ENCODE peak calls at places on chromosome 3, in five cellular contexts. X, U, D, L and P are unnamed samples.

GRCh38 chr3:61114316-61114953 is 136.8 kb downstream of the FHIT start:
- ATAC-seq in L (peak; percentile 78), X (peak; percentile 52), D (no peak), U (no peak), P (no peak)

GRCh38 chr3:137761563-137762503 is 2.3 kb upstream of the SOX14 start:
- ATAC-seq in X (no peak), D (no peak), U (no peak), L (no peak), P (no peak)

GRCh38 chr3:20637729-20638128 is 451.7 kb upstream of the SGO1 start:
- ATAC-seq in L (peak; percentile 34), D (no peak), U (no peak), X (no peak), P (no peak)

GRCh38 chr3:58188921-58189451 is 21.8 kb downstream of the DNASE1L3 start:
- ATAC-seq in D (no peak), U (no peak), X (peak; percentile 44), L (no peak), P (no peak)

GRCh38 chr3:180633722-180634121 is 31.8 kb downstream of the TTC14 start:
- ATAC-seq in L (no peak), D (peak; percentile 59), X (no peak), U (no peak), P (no peak)

GRCh38 chr3:98651766-98652077 is 58.3 kb upstream of the CPOX start:
- ATAC-seq in L (no peak), U (no peak), X (no peak), D (no peak), P (no peak)

GRCh38 chr3:125591116-125591755 is 4.1 kb downstream of the OSBPL11 start:
- ATAC-seq in X (no peak), U (no peak), L (no peak), D (no peak), P (no peak)

GRCh38 chr3:69178838-69179739 is 56.7 kb upstream of the LMOD3 start:
- ATAC-seq in D (peak; percentile 26), U (peak; percentile 20), L (peak; percentile 49), X (peak; percentile 48), P (no peak)

GRCh38 chr3:182364723-182365650 is 428.3 kb upstream of the ATP11B start:
- ATAC-seq in U (no peak), X (no peak), L (no peak), D (peak; percentile 83), P (peak; percentile 65)

GRCh38 chr3:179942560-179943075 is 94.1 kb downstream of the PEX5L start:
- ATAC-seq in X (no peak), L (peak; percentile 14), D (no peak), U (peak; percentile 29), P (no peak)

GRCh38 chr3:170707899-170708298 is 122.0 kb upstream of the SLC7A14 start:
- ATAC-seq in D (no peak), X (no peak), L (no peak), U (no peak), P (no peak)

GRCh38 chr3:185423178-185423577 is 60.2 kb downstream of the MAP3K13 start:
- ATAC-seq in L (peak; percentile 71), D (peak; percentile 87), U (no peak), X (peak; percentile 51), P (no peak)

GRCh38 chr3:46994801-46995731 is 15.6 kb downstream of the NBEAL2 start:
- ATAC-seq in U (no peak), L (no peak), X (no peak), D (no peak), P (no peak)

GRCh38 chr3:72505539-72506430 is 342.5 kb downstream of the SHQ1 start:
- ATAC-seq in X (no peak), D (no peak), U (no peak), L (no peak), P (no peak)

GRCh38 chr3:175743733-175744400 is 884.7 kb downstream of the NAALADL2 start:
- ATAC-seq in L (no peak), D (peak; percentile 75), U (no peak), X (no peak), P (no peak)

GRCh38 chr3:121601212-121601812 is 8.1 kb downstream of the FBXO40 start:
- ATAC-seq in L (no peak), U (no peak), X (no peak), D (no peak), P (no peak)

GRCh38 chr3:44918087-44918486 is 43.7 kb downstream of the TGM4 start:
- ATAC-seq in D (no peak), U (no peak), L (no peak), X (no peak), P (no peak)

GRCh38 chr3:43155464-43156121 is 49.7 kb upstream of the POMGNT2 start:
- ATAC-seq in U (peak; percentile 83), X (peak; percentile 74), L (peak; percentile 89), D (peak; percentile 98), P (peak; percentile 66)

GRCh38 chr3:52385157-52385556 is 59.7 kb downstream of the SEMA3G start:
- ATAC-seq in L (no peak), U (no peak), D (peak; percentile 97), X (no peak), P (no peak)

GRCh38 chr3:149473991-149474819 is at the start of gene TM4SF4:
- ATAC-seq in U (no peak), X (no peak), D (no peak), L (no peak), P (no peak)

GRCh38 chr3:108755686-108756085 is 1.5 kb downstream of the RETNLB start:
- ATAC-seq in U (peak; percentile 21), D (no peak), X (no peak), L (no peak), P (no peak)

GRCh38 chr3:13021141-13021933 is 51.9 kb downstream of the IQSEC1 start:
- ATAC-seq in X (no peak), U (no peak), L (no peak), D (no peak), P (no peak)

GRCh38 chr3:146503459-146504202 is 34.3 kb upstream of the PLSCR2 start:
- ATAC-seq in X (peak; percentile 46), D (peak; percentile 83), U (peak; percentile 62), L (peak; percentile 78), P (no peak)

GRCh38 chr3:37968784-37969600 is 21.6 kb upstream of the VILL start:
- ATAC-seq in D (no peak), U (no peak), X (no peak), L (no peak), P (no peak)

GRCh38 chr3:172103724-172104123 is 64.3 kb downstream of the FNDC3B start:
- ATAC-seq in L (peak; percentile 75), U (peak; percentile 66), D (no peak), X (peak; percentile 79), P (no peak)

GRCh38 chr3:127264794-127265514 is 22.9 kb downstream of the PRR20G start:
- ATAC-seq in U (no peak), L (no peak), X (no peak), D (no peak), P (no peak)

GRCh38 chr3:187212705-187213104 is 15.4 kb downstream of the RTP1 start:
- ATAC-seq in D (no peak), U (peak; percentile 67), L (peak; percentile 12), X (peak; percentile 37), P (no peak)

GRCh38 chr3:132342183-132342582 is 25.0 kb downstream of the ACP3 start:
- ATAC-seq in L (peak; percentile 81), X (peak; percentile 75), D (peak; percentile 68), U (no peak), P (no peak)

GRCh38 chr3:140470962-140471361 is 206.9 kb upstream of the TRIM42 start:
- ATAC-seq in X (no peak), L (no peak), U (no peak), D (no peak), P (no peak)

GRCh38 chr3:53744351-53744750 is 101.9 kb downstream of the CHDH start:
- ATAC-seq in L (peak; percentile 60), U (no peak), X (peak; percentile 59), D (peak; percentile 88), P (no peak)

GRCh38 chr3:61448378-61448777 is 113.0 kb upstream of the PTPRG start:
- ATAC-seq in X (no peak), U (no peak), D (no peak), L (no peak), P (no peak)

GRCh38 chr3:79367066-79367465 is 400.7 kb downstream of the ROBO1 start:
- ATAC-seq in D (no peak), X (no peak), L (no peak), U (no peak), P (no peak)
- TF ChIP-seq CTCF in D (no peak), X (no peak), L (no peak), U (no peak), P (no peak)

GRCh38 chr3:166171695-166172094 is 334.5 kb upstream of the BCHE start:
- ATAC-seq in U (no peak), D (no peak), X (no peak), L (no peak), P (no peak)
- H3K27ac ChIP-seq in U (no peak overlapping the region), D (no peak overlapping the region), X (no peak overlapping the region), L (no peak overlapping the region), P (no peak overlapping the region)

DNA sequence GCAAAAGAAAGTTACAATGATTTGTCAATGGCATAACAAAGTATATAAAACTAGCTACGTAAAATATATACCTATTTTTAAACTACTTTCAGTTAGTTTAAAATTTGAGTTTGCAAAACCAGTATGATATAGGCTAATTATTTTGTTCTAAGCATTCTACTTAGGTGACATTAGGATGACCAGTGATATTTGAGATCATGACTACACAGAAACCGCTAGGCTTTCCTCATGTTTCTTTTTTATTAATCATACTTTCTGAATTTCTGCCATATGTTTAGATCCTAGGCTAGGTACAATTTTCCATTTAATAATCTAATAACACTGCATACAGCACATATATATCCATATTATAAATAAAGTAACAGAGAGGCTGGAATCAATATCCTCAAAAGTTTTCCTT is 52.4 kb upstream of the XRN1 start:
- ATAC-seq in U (no peak), X (no peak), D (no peak), L (no peak), P (no peak)
- H3K36me3 ChIP-seq in U (no peaks in the 10 kb centered on the region), X (peaks cover 38% of the 10 kb centered on the region), D (peaks cover 2% of the 10 kb centered on the region), L (no peaks in the 10 kb centered on the region), P (peaks cover 63% of the 10 kb centered on the region)

GRCh38 chr3:129046037-129046731 is 14.4 kb upstream of the GP9 start:
- ATAC-seq in L (peak; percentile 12), U (peak; percentile 48), D (peak; percentile 40), X (peak; percentile 39), P (peak; percentile 30)
- TF ChIP-seq CTCF in L (no peak), U (no peak), D (no peak), X (no peak), P (no peak)